ENCODE peak calls at places on chromosome 9, in five cellular contexts. One of them, this sample, is unnamed.

GRCh38 chr9:16337322-16338029 is 533.0 kb downstream of the BNC2 start:
- DNase-seq in midbrain: no peak
- DNase-seq in NCI-H510A: no peak
- DNase-seq in central memory CD8-positive, alpha-beta T cell: no peak
- DNase-seq in natural killer cell treated with Interleukin-12 subunit alpha and Interleukin-12 subunit beta and Interleukin-15 and Interleukin-18, amount 100 ng/mL, for 72 hours: no peak
- DNase-seq in this sample: no peak

GRCh38 chr9:137878957-137879555 is 1.5 kb downstream of the CACNA1B start:
- DNase-seq in midbrain: no peak
- DNase-seq in NCI-H510A: no peak
- DNase-seq in central memory CD8-positive, alpha-beta T cell: no peak
- DNase-seq in natural killer cell treated with Interleukin-12 subunit alpha and Interleukin-12 subunit beta and Interleukin-15 and Interleukin-18, amount 100 ng/mL, for 72 hours: no peak
- DNase-seq in this sample: no peak

GRCh38 chr9:113310538-113310937 is 7.4 kb upstream of the RNF183 start:
- DNase-seq in midbrain: no peak
- DNase-seq in NCI-H510A: no peak
- DNase-seq in central memory CD8-positive, alpha-beta T cell: no peak
- DNase-seq in natural killer cell treated with Interleukin-12 subunit alpha and Interleukin-12 subunit beta and Interleukin-15 and Interleukin-18, amount 100 ng/mL, for 72 hours: no peak
- DNase-seq in this sample: no peak

GRCh38 chr9:91042541-91042940 is 240.9 kb downstream of the SYK start:
- DNase-seq in midbrain: no peak
- DNase-seq in NCI-H510A: no peak
- DNase-seq in central memory CD8-positive, alpha-beta T cell: no peak
- DNase-seq in natural killer cell treated with Interleukin-12 subunit alpha and Interleukin-12 subunit beta and Interleukin-15 and Interleukin-18, amount 100 ng/mL, for 72 hours: no peak
- DNase-seq in this sample: no peak

GRCh38 chr9:136695435-136695895 is 8.2 kb upstream of the AGPAT2 start:
- DNase-seq in midbrain: peak
- DNase-seq in NCI-H510A: peak
- DNase-seq in central memory CD8-positive, alpha-beta T cell: no peak
- DNase-seq in natural killer cell treated with Interleukin-12 subunit alpha and Interleukin-12 subunit beta and Interleukin-15 and Interleukin-18, amount 100 ng/mL, for 72 hours: no peak
- DNase-seq in this sample: no peak

GRCh38 chr9:89969156-89969566 is 364.3 kb downstream of the GADD45G start:
- DNase-seq in midbrain: no peak
- DNase-seq in NCI-H510A: peak
- DNase-seq in central memory CD8-positive, alpha-beta T cell: no peak
- DNase-seq in natural killer cell treated with Interleukin-12 subunit alpha and Interleukin-12 subunit beta and Interleukin-15 and Interleukin-18, amount 100 ng/mL, for 72 hours: no peak
- DNase-seq in this sample: no peak

GRCh38 chr9:26463841-26464240 is 428.8 kb downstream of the CAAP1 start:
- DNase-seq in midbrain: no peak
- DNase-seq in NCI-H510A: no peak
- DNase-seq in central memory CD8-positive, alpha-beta T cell: no peak
- DNase-seq in natural killer cell treated with Interleukin-12 subunit alpha and Interleukin-12 subunit beta and Interleukin-15 and Interleukin-18, amount 100 ng/mL, for 72 hours: no peak
- DNase-seq in this sample: no peak

GRCh38 chr9:20634895-20635294 is 12.6 kb upstream of the MLLT3 start:
- DNase-seq in midbrain: no peak
- DNase-seq in NCI-H510A: no peak
- DNase-seq in central memory CD8-positive, alpha-beta T cell: no peak
- DNase-seq in natural killer cell treated with Interleukin-12 subunit alpha and Interleukin-12 subunit beta and Interleukin-15 and Interleukin-18, amount 100 ng/mL, for 72 hours: no peak
- DNase-seq in this sample: no peak

GRCh38 chr9:122164286-122164685 is 4.6 kb downstream of the MORN5 start:
- DNase-seq in midbrain: no peak
- DNase-seq in NCI-H510A: no peak
- DNase-seq in central memory CD8-positive, alpha-beta T cell: no peak
- DNase-seq in natural killer cell treated with Interleukin-12 subunit alpha and Interleukin-12 subunit beta and Interleukin-15 and Interleukin-18, amount 100 ng/mL, for 72 hours: no peak
- DNase-seq in this sample: no peak

GRCh38 chr9:78618735-78619134 is 321.8 kb downstream of the PSAT1 start:
- DNase-seq in midbrain: no peak
- DNase-seq in NCI-H510A: no peak
- DNase-seq in central memory CD8-positive, alpha-beta T cell: no peak
- DNase-seq in natural killer cell treated with Interleukin-12 subunit alpha and Interleukin-12 subunit beta and Interleukin-15 and Interleukin-18, amount 100 ng/mL, for 72 hours: no peak
- DNase-seq in this sample: no peak

GRCh38 chr9:37917801-37918664 is 14.1 kb upstream of the SLC25A51 start:
- DNase-seq in midbrain: no peak
- DNase-seq in NCI-H510A: no peak
- DNase-seq in central memory CD8-positive, alpha-beta T cell: no peak
- DNase-seq in natural killer cell treated with Interleukin-12 subunit alpha and Interleukin-12 subunit beta and Interleukin-15 and Interleukin-18, amount 100 ng/mL, for 72 hours: no peak
- DNase-seq in this sample: no peak

GRCh38 chr9:34085581-34086500 is 37.2 kb upstream of the UBAP2 start:
- DNase-seq in midbrain: peak
- DNase-seq in NCI-H510A: no peak
- DNase-seq in central memory CD8-positive, alpha-beta T cell: no peak
- DNase-seq in natural killer cell treated with Interleukin-12 subunit alpha and Interleukin-12 subunit beta and Interleukin-15 and Interleukin-18, amount 100 ng/mL, for 72 hours: no peak
- DNase-seq in this sample: no peak

GRCh38 chr9:38296853-38297252 is 95.6 kb upstream of the ALDH1B1 start:
- DNase-seq in midbrain: no peak
- DNase-seq in NCI-H510A: no peak
- DNase-seq in central memory CD8-positive, alpha-beta T cell: no peak
- DNase-seq in natural killer cell treated with Interleukin-12 subunit alpha and Interleukin-12 subunit beta and Interleukin-15 and Interleukin-18, amount 100 ng/mL, for 72 hours: no peak
- DNase-seq in this sample: no peak

GRCh38 chr9:100096378-100096916 is 2.4 kb downstream of the ERP44 start:
- DNase-seq in midbrain: no peak
- DNase-seq in NCI-H510A: no peak
- DNase-seq in central memory CD8-positive, alpha-beta T cell: no peak
- DNase-seq in natural killer cell treated with Interleukin-12 subunit alpha and Interleukin-12 subunit beta and Interleukin-15 and Interleukin-18, amount 100 ng/mL, for 72 hours: no peak
- DNase-seq in this sample: no peak

GRCh38 chr9:89312154-89312616 is 1.2 kb downstream of the CKS2 start:
- DNase-seq in midbrain: no peak
- DNase-seq in NCI-H510A: no peak
- DNase-seq in central memory CD8-positive, alpha-beta T cell: no peak
- DNase-seq in natural killer cell treated with Interleukin-12 subunit alpha and Interleukin-12 subunit beta and Interleukin-15 and Interleukin-18, amount 100 ng/mL, for 72 hours: no peak
- DNase-seq in this sample: no peak

GRCh38 chr9:134892221-134892620 is 11.6 kb downstream of the FCN2 start:
- DNase-seq in midbrain: no peak
- DNase-seq in NCI-H510A: no peak
- DNase-seq in central memory CD8-positive, alpha-beta T cell: no peak
- DNase-seq in natural killer cell treated with Interleukin-12 subunit alpha and Interleukin-12 subunit beta and Interleukin-15 and Interleukin-18, amount 100 ng/mL, for 72 hours: no peak
- DNase-seq in this sample: no peak

GRCh38 chr9:89655047-89655989 is 50.5 kb downstream of the GADD45G start:
- DNase-seq in midbrain: no peak
- DNase-seq in NCI-H510A: no peak
- DNase-seq in central memory CD8-positive, alpha-beta T cell: no peak
- DNase-seq in natural killer cell treated with Interleukin-12 subunit alpha and Interleukin-12 subunit beta and Interleukin-15 and Interleukin-18, amount 100 ng/mL, for 72 hours: no peak
- DNase-seq in this sample: no peak

GRCh38 chr9:122265265-122265900 is 701 bp downstream of the MRRF start:
- DNase-seq in midbrain: no peak
- DNase-seq in NCI-H510A: no peak
- DNase-seq in central memory CD8-positive, alpha-beta T cell: peak
- DNase-seq in natural killer cell treated with Interleukin-12 subunit alpha and Interleukin-12 subunit beta and Interleukin-15 and Interleukin-18, amount 100 ng/mL, for 72 hours: no peak
- DNase-seq in this sample: peak

GRCh38 chr9:108663381-108663876 is 192.4 kb downstream of the ACTL7B start:
- DNase-seq in midbrain: no peak
- DNase-seq in NCI-H510A: no peak
- DNase-seq in central memory CD8-positive, alpha-beta T cell: no peak
- DNase-seq in natural killer cell treated with Interleukin-12 subunit alpha and Interleukin-12 subunit beta and Interleukin-15 and Interleukin-18, amount 100 ng/mL, for 72 hours: no peak
- DNase-seq in this sample: no peak

GRCh38 chr9:90478821-90479220 is 163.8 kb downstream of the DIRAS2 start:
- DNase-seq in midbrain: no peak
- DNase-seq in NCI-H510A: no peak
- DNase-seq in central memory CD8-positive, alpha-beta T cell: no peak
- DNase-seq in natural killer cell treated with Interleukin-12 subunit alpha and Interleukin-12 subunit beta and Interleukin-15 and Interleukin-18, amount 100 ng/mL, for 72 hours: no peak
- DNase-seq in this sample: no peak

GRCh38 chr9:1276474-1276873 is 226.3 kb downstream of the DMRT2 start:
- DNase-seq in midbrain: no peak
- DNase-seq in NCI-H510A: no peak
- DNase-seq in central memory CD8-positive, alpha-beta T cell: no peak
- DNase-seq in natural killer cell treated with Interleukin-12 subunit alpha and Interleukin-12 subunit beta and Interleukin-15 and Interleukin-18, amount 100 ng/mL, for 72 hours: no peak
- DNase-seq in this sample: no peak

GRCh38 chr9:95504053-95504963 is 12.5 kb downstream of the PTCH1 start:
- DNase-seq in midbrain: no peak
- DNase-seq in NCI-H510A: no peak
- DNase-seq in central memory CD8-positive, alpha-beta T cell: no peak
- DNase-seq in natural killer cell treated with Interleukin-12 subunit alpha and Interleukin-12 subunit beta and Interleukin-15 and Interleukin-18, amount 100 ng/mL, for 72 hours: no peak
- DNase-seq in this sample: no peak

GRCh38 chr9:133210202-133210532 is 1.1 kb upstream of the OBP2B start:
- DNase-seq in midbrain: no peak
- DNase-seq in NCI-H510A: no peak
- DNase-seq in central memory CD8-positive, alpha-beta T cell: no peak
- DNase-seq in natural killer cell treated with Interleukin-12 subunit alpha and Interleukin-12 subunit beta and Interleukin-15 and Interleukin-18, amount 100 ng/mL, for 72 hours: no peak
- DNase-seq in this sample: no peak

GRCh38 chr9:136014928-136015633 is 53.9 kb upstream of the UBAC1 start:
- DNase-seq in midbrain: no peak
- DNase-seq in NCI-H510A: no peak
- DNase-seq in central memory CD8-positive, alpha-beta T cell: no peak
- DNase-seq in natural killer cell treated with Interleukin-12 subunit alpha and Interleukin-12 subunit beta and Interleukin-15 and Interleukin-18, amount 100 ng/mL, for 72 hours: peak
- DNase-seq in this sample: no peak

GRCh38 chr9:126411225-126411947 is 84.8 kb downstream of the MVB12B start:
- DNase-seq in midbrain: no peak
- DNase-seq in NCI-H510A: no peak
- DNase-seq in central memory CD8-positive, alpha-beta T cell: peak
- DNase-seq in natural killer cell treated with Interleukin-12 subunit alpha and Interleukin-12 subunit beta and Interleukin-15 and Interleukin-18, amount 100 ng/mL, for 72 hours: peak
- DNase-seq in this sample: peak

GRCh38 chr9:81690251-81690851 is 1.0 kb upstream of the TLE1 start:
- DNase-seq in midbrain: no peak
- DNase-seq in NCI-H510A: peak
- DNase-seq in central memory CD8-positive, alpha-beta T cell: no peak
- DNase-seq in natural killer cell treated with Interleukin-12 subunit alpha and Interleukin-12 subunit beta and Interleukin-15 and Interleukin-18, amount 100 ng/mL, for 72 hours: no peak
- DNase-seq in this sample: no peak

GRCh38 chr9:124212381-124213050 is 45.2 kb upstream of the NEK6 start:
- DNase-seq in midbrain: no peak
- DNase-seq in NCI-H510A: no peak
- DNase-seq in central memory CD8-positive, alpha-beta T cell: no peak
- DNase-seq in natural killer cell treated with Interleukin-12 subunit alpha and Interleukin-12 subunit beta and Interleukin-15 and Interleukin-18, amount 100 ng/mL, for 72 hours: no peak
- DNase-seq in this sample: no peak

GRCh38 chr9:113293285-113293874 is 9.8 kb downstream of the RNF183 start:
- DNase-seq in midbrain: no peak
- DNase-seq in NCI-H510A: no peak
- DNase-seq in central memory CD8-positive, alpha-beta T cell: no peak
- DNase-seq in natural killer cell treated with Interleukin-12 subunit alpha and Interleukin-12 subunit beta and Interleukin-15 and Interleukin-18, amount 100 ng/mL, for 72 hours: no peak
- DNase-seq in this sample: no peak

GRCh38 chr9:110807956-110808598 is 139.5 kb downstream of the MUSK start:
- DNase-seq in midbrain: no peak
- DNase-seq in NCI-H510A: no peak
- DNase-seq in central memory CD8-positive, alpha-beta T cell: no peak
- DNase-seq in natural killer cell treated with Interleukin-12 subunit alpha and Interleukin-12 subunit beta and Interleukin-15 and Interleukin-18, amount 100 ng/mL, for 72 hours: no peak
- DNase-seq in this sample: no peak

GRCh38 chr9:133236291-133237071 is 27.4 kb upstream of the OBP2B start:
- DNase-seq in midbrain: no peak
- DNase-seq in NCI-H510A: no peak
- DNase-seq in central memory CD8-positive, alpha-beta T cell: no peak
- DNase-seq in natural killer cell treated with Interleukin-12 subunit alpha and Interleukin-12 subunit beta and Interleukin-15 and Interleukin-18, amount 100 ng/mL, for 72 hours: no peak
- DNase-seq in this sample: no peak

GRCh38 chr9:121494192-121494591 is 5.5 kb downstream of the GGTA1 start:
- DNase-seq in midbrain: no peak
- DNase-seq in NCI-H510A: no peak
- DNase-seq in central memory CD8-positive, alpha-beta T cell: no peak
- DNase-seq in natural killer cell treated with Interleukin-12 subunit alpha and Interleukin-12 subunit beta and Interleukin-15 and Interleukin-18, amount 100 ng/mL, for 72 hours: no peak
- DNase-seq in this sample: no peak

GRCh38 chr9:71975833-71976232 is 64.4 kb downstream of the C9orf85 start:
- DNase-seq in midbrain: no peak
- DNase-seq in NCI-H510A: no peak
- DNase-seq in central memory CD8-positive, alpha-beta T cell: no peak
- DNase-seq in natural killer cell treated with Interleukin-12 subunit alpha and Interleukin-12 subunit beta and Interleukin-15 and Interleukin-18, amount 100 ng/mL, for 72 hours: no peak
- DNase-seq in this sample: no peak

GRCh38 chr9:2359821-2360220 is 261.8 kb upstream of the VLDLR start:
- DNase-seq in midbrain: no peak
- DNase-seq in NCI-H510A: no peak
- DNase-seq in central memory CD8-positive, alpha-beta T cell: no peak
- DNase-seq in natural killer cell treated with Interleukin-12 subunit alpha and Interleukin-12 subunit beta and Interleukin-15 and Interleukin-18, amount 100 ng/mL, for 72 hours: no peak
- DNase-seq in this sample: no peak

GRCh38 chr9:29214702-29215248 is 1641.5 kb upstream of the C9orf72 start:
- DNase-seq in midbrain: no peak
- DNase-seq in NCI-H510A: peak
- DNase-seq in central memory CD8-positive, alpha-beta T cell: no peak
- DNase-seq in natural killer cell treated with Interleukin-12 subunit alpha and Interleukin-12 subunit beta and Interleukin-15 and Interleukin-18, amount 100 ng/mL, for 72 hours: no peak
- DNase-seq in this sample: no peak